ENCODE peak calls at places on chromosome X, in ten cellular contexts. U is T-helper 17 cell; E is lung; Q is right cardiac atrium; Y is activated CD8-positive, alpha-beta T cell treated with anti-CD3 and anti-CD28 coated beads for 36 hours; V is activated CD8-positive, alpha-beta memory T cell treated with anti-CD3 and anti-CD28 coated beads, Interleukin-2, amount 10 ng/mL, durations not matched to agents 7 days and 5 days; P is natural killer cell; C is thoracic aorta; B is IMR-90; K is CD4-positive, alpha-beta T cell. F is an unnamed sample.

GRCh38 chrX:110318664-110318968 is 731 bp upstream of the AMMECR1 start:
- ATAC-seq in C (no peak), V (peak), P (no peak), E (no peak), B (no peak), Q (no peak), U (no peak), Y (peak), K (no peak), F (no peak)

GRCh38 chrX:23673108-23673507 is 5.8 kb downstream of the PRDX4 start:
- ATAC-seq in U (no peak), Q (peak), K (no peak), P (no peak), V (no peak), Y (no peak), E (no peak), C (no peak), B (no peak), F (no peak)

GRCh38 chrX:54776987-54777672 is 20.9 kb downstream of the ITIH6 start:
- ATAC-seq in E (no peak), K (no peak), Y (peak), P (peak), U (no peak), B (no peak), V (peak), C (no peak), Q (no peak), F (no peak)

GRCh38 chrX:49162620-49163019 is at the start of gene MAGIX:
- ATAC-seq in P (no peak), K (no peak), C (no peak), Q (no peak), U (no peak), B (no peak), Y (no peak), V (no peak), E (no peak), F (no peak)

GRCh38 chrX:150688911-150689451 is 4.2 kb upstream of the MTMR1 start:
- ATAC-seq in V (no peak), Q (no peak), Y (no peak), K (no peak), U (no peak), B (peak), C (no peak), P (no peak), E (no peak), F (peak)

GRCh38 chrX:133448512-133449076 is 33.3 kb upstream of the GPC4 start:
- ATAC-seq in Y (no peak), U (no peak), Q (no peak), C (no peak), P (no peak), E (no peak), K (no peak), V (no peak), B (no peak), F (no peak)

GRCh38 chrX:41192880-41193279 is 107.6 kb downstream of the USP9X start:
- ATAC-seq in P (no peak), E (no peak), U (no peak), B (no peak), Q (no peak), V (no peak), K (no peak), Y (no peak), C (no peak), F (peak)

GRCh38 chrX:71621644-71622346 is 3.5 kb upstream of the CXCR3 start:
- ATAC-seq in P (no peak), Y (no peak), U (no peak), K (no peak), V (no peak), E (no peak), Q (peak), C (no peak), B (peak), F (no peak)

GRCh38 chrX:30620980-30621716 is 32.1 kb upstream of the GK start:
- ATAC-seq in K (no peak), U (no peak), P (no peak), C (no peak), Y (no peak), V (no peak), E (peak), B (peak), Q (peak), F (peak)

GRCh38 chrX:110399497-110399896 is 40.8 kb downstream of the RTL9 start:
- ATAC-seq in Y (no peak), V (no peak), U (no peak), E (no peak), C (no peak), P (no peak), B (no peak), Q (no peak), K (no peak), F (no peak)

GRCh38 chrX:152904151-152905080 is 6.5 kb downstream of the ZNF185 start:
- ATAC-seq in K (peak), E (peak), B (peak), P (peak), U (no peak), Q (peak), C (no peak), Y (peak), V (peak), F (peak)

GRCh38 chrX:141341341-141341740 is 99.0 kb upstream of the SPANXC start:
- ATAC-seq in E (peak), C (no peak), P (no peak), U (no peak), V (no peak), K (no peak), Y (no peak), B (peak), Q (peak), F (no peak)

GRCh38 chrX:36422368-36422767 is 502.8 kb downstream of the CFAP47 start:
- ATAC-seq in E (no peak), V (no peak), Y (no peak), K (no peak), P (no peak), C (no peak), Q (no peak), B (no peak), U (no peak), F (no peak)

GRCh38 chrX:103275947-103276567 is 493 bp downstream of the TCEAL5 start:
- ATAC-seq in C (no peak), E (no peak), B (no peak), U (no peak), K (no peak), Q (no peak), Y (no peak), V (no peak), P (no peak), F (no peak)

GRCh38 chrX:118655561-118656246 is 71.7 kb upstream of the IL13RA1 start:
- ATAC-seq in V (no peak), U (no peak), E (peak), C (no peak), K (no peak), Y (no peak), P (no peak), Q (no peak), B (peak), F (no peak)

GRCh38 chrX:11768039-11768438 is 10.0 kb downstream of the MSL3 start:
- ATAC-seq in K (no peak), C (no peak), Y (peak), E (no peak), Q (no peak), U (no peak), V (no peak), B (no peak), P (no peak), F (no peak)

GRCh38 chrX:150907474-150907873 is 9.0 kb upstream of the CD99L2 start:
- ATAC-seq in K (no peak), Y (no peak), U (no peak), Q (no peak), E (no peak), V (no peak), C (no peak), B (no peak), P (no peak), F (no peak)

GRCh38 chrX:100731441-100732281 is at the start of gene SYTL4:
- ATAC-seq in P (no peak), V (no peak), K (no peak), U (no peak), B (peak), Q (peak), E (peak), Y (no peak), C (no peak), F (no peak)

GRCh38 chrX:45769919-45770582 is 569.4 kb upstream of the DIPK2B start:
- ATAC-seq in P (peak), U (peak), K (peak), B (peak), E (peak), V (peak), Y (peak), C (peak), Q (peak), F (peak)

GRCh38 chrX:2548731-2549423 is 48.1 kb upstream of the DHRSX start:
- ATAC-seq in B (no peak), U (no peak), P (no peak), V (no peak), Q (no peak), K (no peak), C (no peak), Y (no peak), E (no peak), F (no peak)

GRCh38 chrX:2888309-2888708 is 40.8 kb downstream of the ARSD start:
- ATAC-seq in C (no peak), P (no peak), B (no peak), E (no peak), Q (no peak), U (no peak), K (no peak), Y (no peak), V (no peak), F (no peak)

GRCh38 chrX:136395271-136395670 is 92.5 kb upstream of the BRS3 start:
- ATAC-seq in V (no peak), U (no peak), E (no peak), B (no peak), C (no peak), P (no peak), Y (no peak), K (no peak), Q (no peak), F (no peak)

GRCh38 chrX:118152721-118153120 is 36.1 kb upstream of the KLHL13 start:
- ATAC-seq in P (no peak), V (no peak), B (no peak), E (no peak), Y (no peak), C (no peak), K (no peak), U (no peak), Q (peak), F (no peak)

GRCh38 chrX:154084449-154085300 is 12.8 kb downstream of the MECP2 start:
- ATAC-seq in E (no peak), B (no peak), P (no peak), U (peak), C (no peak), Q (no peak), V (no peak), Y (peak), K (peak), F (no peak)

GRCh38 chrX:889966-890651 is 259.5 kb downstream of the SHOX start:
- ATAC-seq in K (no peak), B (no peak), U (no peak), C (no peak), V (no peak), Q (no peak), P (no peak), Y (no peak), E (no peak), F (no peak)

GRCh38 chrX:51002160-51002632 is 91.7 kb downstream of the BMP15 start:
- ATAC-seq in Q (peak), K (no peak), C (no peak), B (no peak), V (no peak), P (no peak), U (no peak), E (no peak), Y (no peak), F (no peak)

GRCh38 chrX:16039363-16039762 is 84.0 kb upstream of the GRPR start:
- ATAC-seq in Y (no peak), E (no peak), K (no peak), P (no peak), C (no peak), B (no peak), U (no peak), Q (no peak), V (no peak), F (no peak)

GRCh38 chrX:47311857-47312774 is 58.3 kb upstream of the ZNF157 start:
- ATAC-seq in E (peak), Q (peak), C (no peak), U (peak), B (peak), K (peak), V (peak), P (peak), Y (peak), F (peak)

GRCh38 chrX:41634284-41634683 is 54.5 kb upstream of the GPR34 start:
- ATAC-seq in Q (no peak), K (no peak), E (no peak), V (no peak), P (no peak), B (no peak), U (no peak), C (no peak), Y (no peak), F (no peak)

GRCh38 chrX:147945286-147945685 is 33.6 kb downstream of the FMR1 start:
- ATAC-seq in Y (no peak), E (no peak), K (no peak), P (no peak), Q (no peak), U (no peak), V (no peak), B (no peak), C (no peak), F (no peak)

GRCh38 chrX:134716620-134717012 is 58.3 kb upstream of the PLAC1 start:
- ATAC-seq in U (no peak), B (no peak), P (no peak), K (no peak), Q (no peak), Y (no peak), E (no peak), V (no peak), C (no peak), F (no peak)

GRCh38 chrX:72351606-72352338 is 46.1 kb upstream of the CITED1 start:
- ATAC-seq in V (no peak), Y (no peak), E (no peak), Q (no peak), P (no peak), C (no peak), B (no peak), U (no peak), K (no peak), F (no peak)

GRCh38 chrX:77087529-77088169 is 359.5 kb upstream of the FGF16 start:
- ATAC-seq in U (no peak), C (peak), P (no peak), V (no peak), Y (no peak), E (no peak), K (no peak), B (no peak), Q (peak), F (no peak)

GRCh38 chrX:50941638-50942037 is 31.1 kb downstream of the BMP15 start:
- ATAC-seq in P (no peak), Q (peak), U (no peak), C (no peak), K (no peak), B (no peak), V (no peak), E (no peak), Y (no peak), F (peak)

GRCh38 chrX:137432609-137433008 is 133.3 kb upstream of the ZIC3 start:
- ATAC-seq in K (no peak), E (no peak), Q (no peak), U (no peak), P (no peak), V (no peak), Y (no peak), B (no peak), C (no peak), F (no peak)